ENCODE peak calls at places on chromosomes 11 and 22, in seven cellular contexts. Z, K, O, J, Q, U and X are unnamed samples. For H3K4me1, the result is how much of the 10 kb centered on the place peaks cover.

GRCh38 chr22:35140879-35141745 is 75.2 kb downstream of the ISX start:
- DNase-seq in Z (no peak), K (no peak), O (no peak), J (no peak), Q (no peak), U (peak), X (no peak)

GRCh38 chr11:74157169-74157568 is 13.6 kb downstream of the C2CD3 start:
- DNase-seq in Z (no peak), K (no peak), O (no peak), J (no peak), Q (no peak), U (no peak), X (no peak)

GRCh38 chr11:86802146-86802545 is 1.8 kb downstream of the PRSS23 start:
- DNase-seq in Z (no peak), K (no peak), O (no peak), J (no peak), Q (no peak), U (no peak), X (no peak)

GRCh38 chr22:17973217-17973616 is 51.1 kb downstream of the MICAL3 start:
- DNase-seq in Z (no peak), K (no peak), O (no peak), J (no peak), Q (no peak), U (no peak), X (no peak)

GRCh38 chr11:35160902-35161585 is 22.1 kb downstream of the CD44 start:
- DNase-seq in Z (no peak), K (no peak), O (no peak), J (no peak), Q (no peak), U (no peak), X (no peak)

GRCh38 chr22:37459211-37459610 is 27.0 kb downstream of the MFNG start:
- DNase-seq in Z (no peak), K (no peak), O (no peak), J (no peak), Q (no peak), U (no peak), X (no peak)

GRCh38 chr11:6393989-6394670 is 3.9 kb downstream of the SMPD1 start:
- DNase-seq in Z (no peak), K (no peak), O (no peak), J (no peak), Q (no peak), U (no peak), X (peak)

GRCh38 chr22:19723990-19724827 is 870 bp downstream of the GP1BB start:
- DNase-seq in Z (no peak), K (no peak), O (no peak), J (no peak), Q (no peak), U (peak), X (no peak)

GRCh38 chr11:100593321-100593720 is 93.8 kb upstream of the ARHGAP42 start:
- DNase-seq in Z (no peak), K (no peak), O (no peak), J (no peak), Q (no peak), U (no peak), X (no peak)

GRCh38 chr11:34676227-34676626 is 55.3 kb downstream of the EHF start:
- DNase-seq in Z (no peak), K (no peak), O (no peak), J (no peak), Q (no peak), U (no peak), X (no peak)

GRCh38 chr11:6357222-6357621 is 33.1 kb upstream of the SMPD1 start:
- DNase-seq in Z (peak), K (no peak), O (no peak), J (peak), Q (peak), U (no peak), X (peak)

GRCh38 chr22:37581534-37581933 is 1.6 kb upstream of the LGALS2 start:
- DNase-seq in Z (peak), K (no peak), O (no peak), J (no peak), Q (no peak), U (no peak), X (no peak)

GRCh38 chr11:14376920-14377319 is 17.9 kb upstream of the RRAS2 start:
- DNase-seq in Z (no peak), K (no peak), O (no peak), J (no peak), Q (no peak), U (no peak), X (no peak)

GRCh38 chr11:92245700-92246270 is 21.2 kb downstream of the FAT3 start:
- DNase-seq in Z (no peak), K (no peak), O (no peak), J (no peak), Q (no peak), U (no peak), X (no peak)

GRCh38 chr11:94477644-94478043 is 16.0 kb downstream of the MRE11 start:
- DNase-seq in Z (no peak), K (no peak), O (no peak), J (no peak), Q (no peak), U (no peak), X (no peak)

GRCh38 chr22:48672387-48672786 is 1155.3 kb downstream of the BRD1 start:
- DNase-seq in Z (no peak), K (no peak), O (no peak), J (no peak), Q (no peak), U (no peak), X (no peak)

GRCh38 chr11:76806608-76807205 is 23.6 kb downstream of the TSKU start:
- DNase-seq in Z (no peak), K (no peak), O (no peak), J (no peak), Q (peak), U (no peak), X (no peak)

GRCh38 chr11:117562111-117562510 is 234.5 kb downstream of the CEP164 start:
- DNase-seq in Z (no peak), K (no peak), O (no peak), J (no peak), Q (no peak), U (no peak), X (no peak)

GRCh38 chr22:46945481-46945880 is 183.0 kb downstream of the TBC1D22A start:
- DNase-seq in Z (no peak), K (no peak), O (no peak), J (no peak), Q (peak), U (no peak), X (no peak)

GRCh38 chr11:78414321-78415051 is 3.1 kb downstream of the GAB2 start:
- DNase-seq in Z (no peak), K (peak), O (no peak), J (no peak), Q (no peak), U (no peak), X (no peak)

GRCh38 chr11:34284836-34285235 is 73.0 kb downstream of the ABTB2 start:
- DNase-seq in Z (no peak), K (no peak), O (no peak), J (no peak), Q (no peak), U (no peak), X (no peak)

GRCh38 chr11:124987096-124987495 is 33.1 kb downstream of the CCDC15 start:
- DNase-seq in Z (no peak), K (no peak), O (no peak), J (no peak), Q (no peak), U (no peak), X (no peak)

GRCh38 chr11:110123003-110123402 is 29.8 kb downstream of the ZC3H12C start:
- DNase-seq in Z (no peak), K (no peak), O (no peak), J (no peak), Q (no peak), U (no peak), X (no peak)

GRCh38 chr22:26903030-26903856 is 245.9 kb downstream of the MIAT start:
- DNase-seq in Z (no peak), K (no peak), O (no peak), J (no peak), Q (no peak), U (peak), X (no peak)

GRCh38 chr22:24433868-24434471 is 6.6 kb downstream of the ADORA2A start:
- DNase-seq in Z (no peak), K (no peak), O (peak), J (peak), Q (no peak), U (no peak), X (no peak)

GRCh38 chr11:122069946-122070345 is 46.1 kb downstream of the BLID start:
- DNase-seq in Z (peak), K (no peak), O (no peak), J (peak), Q (peak), U (peak), X (peak)

GRCh38 chr11:50072226-50073112 is 39.8 kb downstream of the OR4C45 start:
- DNase-seq in Z (no peak), K (no peak), O (no peak), J (no peak), Q (no peak), U (no peak), X (no peak)

GRCh38 chr11:28526406-28526751 is 418.2 kb downstream of the METTL15 start:
- DNase-seq in Z (no peak), K (no peak), O (no peak), J (no peak), Q (no peak), U (no peak), X (no peak)

GRCh38 chr22:50011447-50012200 is 941 bp downstream of the IL17REL start:
- DNase-seq in Z (no peak), K (no peak), O (no peak), J (no peak), Q (no peak), U (no peak), X (no peak)

GRCh38 chr11:41784513-41785335 is 325.3 kb upstream of the LRRC4C start:
- DNase-seq in Z (no peak), K (no peak), O (no peak), J (no peak), Q (no peak), U (no peak), X (no peak)

GRCh38 chr11:114316980-114317675 is 20.9 kb downstream of the NNMT start:
- DNase-seq in Z (peak), K (no peak), O (no peak), J (no peak), Q (peak), U (no peak), X (peak)

GRCh38 chr11:114319716-114320328 is 23.6 kb downstream of the NNMT start:
- DNase-seq in Z (no peak), K (no peak), O (no peak), J (no peak), Q (no peak), U (no peak), X (no peak)

GRCh38 chr11:114315749-114316368 is 19.7 kb downstream of the NNMT start:
- DNase-seq in Z (no peak), K (peak), O (no peak), J (no peak), Q (no peak), U (no peak), X (no peak)

GRCh38 chr11:114318361-114318760 is 22.2 kb downstream of the NNMT start:
- DNase-seq in Z (no peak), K (no peak), O (no peak), J (no peak), Q (no peak), U (no peak), X (no peak)

GRCh38 chr11:114317738-114318137 is 21.5 kb downstream of the NNMT start:
- DNase-seq in Z (peak), K (no peak), O (no peak), J (no peak), Q (peak), U (peak), X (peak)
- H3K27ac ChIP-seq in Z (peak), K (no peak), O (no peak), J (peak), Q (peak), U (no peak), X (peak)

GRCh38 chr11:13259374-13259773 is 18.2 kb upstream of the BMAL1 start:
- DNase-seq in Z (no peak), K (no peak), O (no peak), J (no peak), Q (no peak), U (no peak), X (no peak)
- H3K4me1 ChIP-seq in Z (under half), K (under half), O (under half), J (under half), Q (under half), U (under half), X (under half)

GRCh38 chr22:42957958-42958357 is 57.0 kb downstream of the PACSIN2 start:
- DNase-seq in Z (no peak), K (no peak), O (no peak), J (no peak), Q (no peak), U (no peak), X (no peak)
- H3K27ac ChIP-seq in Z (peak), K (no peak), O (no peak), J (no peak), Q (peak), U (no peak), X (peak)

GRCh38 chr11:63502252-63502820 is 3.5 kb upstream of the LGALS12 start:
- DNase-seq in Z (no peak), K (no peak), O (no peak), J (no peak), Q (no peak), U (no peak), X (no peak)

GRCh38 chr11:63503492-63503891 is 2.4 kb upstream of the LGALS12 start:
- DNase-seq in Z (peak), K (no peak), O (no peak), J (no peak), Q (no peak), U (no peak), X (no peak)

GRCh38 chr11:63504054-63504453 is 1.8 kb upstream of the LGALS12 start:
- DNase-seq in Z (no peak), K (no peak), O (no peak), J (no peak), Q (no peak), U (no peak), X (no peak)

GRCh38 chr11:63499874-63500273 is 6.0 kb upstream of the LGALS12 start:
- DNase-seq in Z (no peak), K (no peak), O (no peak), J (no peak), Q (no peak), U (no peak), X (no peak)

GRCh38 chr11:63501236-63501635 is 4.6 kb upstream of the LGALS12 start:
- DNase-seq in Z (no peak), K (no peak), O (no peak), J (no peak), Q (no peak), U (no peak), X (no peak)
- H3K4me1 ChIP-seq in Z (under half), K (under half), O (under half), J (under half), Q (under half), U (under half), X (under half)